ENCODE peak calls at places on chromosomes 2 and 18, in ten cellular contexts. E, F, W, J, P, Y, M, X, Z and O are unnamed samples.
A peak's percentile ranks its signal among the peaks of the same experiment; 100 is the strongest.

GRCh38 chr2:136106505-136106904 is 11.4 kb downstream of the CXCR4 start:
- DNase-seq in E (no peak), F (no peak), J (no peak), M (no peak), P (no peak), X (no peak), W (no peak), Z (no peak), Y (no peak), O (no peak)

GRCh38 chr2:39381653-39382052 is 55.4 kb downstream of the MAP4K3 start:
- DNase-seq in M (no peak), E (no peak), J (no peak), Y (no peak), F (no peak), P (no peak), Z (no peak), X (no peak), W (no peak), O (no peak)

GRCh38 chr2:130756041-130756720 is 841 bp downstream of the AMER3 start:
- DNase-seq in Y (no peak), X (no peak), Z (no peak), P (no peak), F (peak; percentile 36), E (peak; percentile 14), J (no peak), W (peak; percentile 50), M (no peak), O (no peak)

GRCh38 chr2:43464546-43464945 is 131.3 kb downstream of the THADA start:
- DNase-seq in F (no peak), P (peak; percentile 60), W (no peak), Z (no peak), M (no peak), E (no peak), J (peak; percentile 50), Y (no peak), X (peak; percentile 23), O (peak; percentile 46)

GRCh38 chr2:217902281-217903141 is 100.3 kb downstream of the TNS1 start:
- DNase-seq in P (peak; percentile 83), J (peak; percentile 89), W (no peak), F (no peak), E (peak; percentile 82), X (peak; percentile 88), Y (peak; percentile 86), Z (no peak), M (no peak), O (peak; percentile 96)

GRCh38 chr18:12049983-12050811 is 43.4 kb upstream of the ANKRD62 start:
- DNase-seq in Y (no peak), X (no peak), F (no peak), P (peak; percentile 45), Z (no peak), E (no peak), M (no peak), W (peak; percentile 54), J (no peak), O (no peak)

GRCh38 chr18:7770903-7771302 is 203.8 kb downstream of the PTPRM start:
- DNase-seq in Y (no peak), F (no peak), E (no peak), P (no peak), M (no peak), W (no peak), J (no peak), Z (no peak), X (no peak), O (no peak)

GRCh38 chr2:204846471-204846870 is 301.2 kb downstream of the PARD3B start:
- DNase-seq in W (no peak), Z (no peak), X (no peak), J (no peak), Y (no peak), E (no peak), P (no peak), F (no peak), M (no peak), O (no peak)

GRCh38 chr2:177108890-177109289 is 103.7 kb upstream of the HNRNPA3 start:
- DNase-seq in X (no peak), F (no peak), W (no peak), Y (no peak), E (no peak), Z (no peak), P (no peak), M (no peak), J (no peak), O (no peak)

GRCh38 chr2:164164602-164165001 is 428.8 kb upstream of the FIGN start:
- DNase-seq in F (no peak), Z (no peak), Y (no peak), E (no peak), J (no peak), X (no peak), W (no peak), M (no peak), P (no peak), O (no peak)

GRCh38 chr2:113111823-113112287 is 15.5 kb upstream of the IL1RN start:
- DNase-seq in X (no peak), Z (no peak), E (no peak), J (no peak), Y (no peak), P (no peak), F (no peak), W (no peak), M (no peak), O (no peak)

GRCh38 chr2:32811696-32812095 is 135.1 kb upstream of the LTBP1 start:
- DNase-seq in J (no peak), F (no peak), M (no peak), P (no peak), W (no peak), Z (no peak), E (no peak), X (no peak), Y (no peak), O (no peak)

GRCh38 chr18:1244397-1245122 is 339.9 kb downstream of the ADCYAP1 start:
- DNase-seq in Y (no peak), F (no peak), Z (no peak), X (no peak), W (no peak), E (no peak), J (no peak), P (no peak), M (no peak), O (no peak)

GRCh38 chr2:168445960-168446359 is 10.1 kb upstream of the CERS6 start:
- DNase-seq in J (no peak), M (no peak), E (no peak), X (no peak), P (no peak), Y (no peak), W (no peak), F (no peak), Z (no peak), O (no peak)

GRCh38 chr18:42828881-42829280 is 286.6 kb downstream of the RIT2 start:
- DNase-seq in X (no peak), Y (no peak), M (no peak), P (no peak), J (no peak), W (no peak), Z (no peak), F (no peak), E (no peak), O (no peak)

GRCh38 chr2:23916727-23917458 is 10.0 kb downstream of the ATAD2B start:
- DNase-seq in F (no peak), X (no peak), Y (no peak), E (no peak), W (no peak), J (no peak), M (no peak), P (no peak), Z (no peak), O (no peak)

GRCh38 chr2:192298664-192299063 is 103.9 kb upstream of the TMEFF2 start:
- DNase-seq in Z (peak; percentile 22), W (no peak), M (no peak), J (no peak), Y (no peak), F (no peak), X (no peak), P (no peak), E (peak; percentile 3), O (no peak)

GRCh38 chr2:142041105-142041504 is 89.7 kb downstream of the LRP1B start:
- DNase-seq in E (peak; percentile 85), W (no peak), J (no peak), F (no peak), X (no peak), P (no peak), Z (peak; percentile 50), Y (no peak), M (no peak), O (no peak)

GRCh38 chr2:206275274-206276160 is 1.1 kb downstream of the ZDBF2 start:
- DNase-seq in M (no peak), W (no peak), F (peak; percentile 39), E (peak; percentile 57), J (no peak), Z (peak; percentile 13), P (no peak), X (peak; percentile 53), Y (no peak), O (no peak)

GRCh38 chr2:216370961-216371633 is 1.2 kb downstream of the MARCHF4 start:
- DNase-seq in J (no peak), E (no peak), Y (peak; percentile 12), P (no peak), W (no peak), F (peak; percentile 21), M (no peak), X (no peak), Z (no peak), O (no peak)

GRCh38 chr2:55490554-55490953 is 29.0 kb upstream of the CFAP36 start:
- DNase-seq in P (no peak), E (peak; percentile 75), J (peak; percentile 73), F (peak; percentile 6), W (no peak), Z (peak; percentile 71), Y (peak; percentile 43), X (peak; percentile 82), M (peak; percentile 63), O (peak; percentile 49)

GRCh38 chr18:56921888-56922480 is 224.9 kb upstream of the BOD1L2 start:
- DNase-seq in J (no peak), M (no peak), Y (no peak), P (no peak), W (no peak), F (no peak), X (peak; percentile 1), Z (no peak), E (peak; percentile 10), O (no peak)

GRCh38 chr2:160317113-160318099 is 117.3 kb upstream of the ITGB6 start:
- DNase-seq in P (no peak), E (peak; percentile 76), Y (no peak), X (no peak), Z (no peak), M (no peak), W (no peak), F (peak; percentile 94), J (no peak), O (no peak)

GRCh38 chr2:30255026-30255425 is 23.7 kb downstream of the LBH start:
- DNase-seq in P (no peak), X (no peak), J (no peak), W (no peak), Y (no peak), Z (no peak), E (no peak), F (no peak), M (no peak), O (no peak)

GRCh38 chr2:115161531-115162453 is 719.4 kb downstream of the DPP10 start:
- DNase-seq in Y (no peak), W (no peak), J (no peak), P (peak; percentile 51), Z (no peak), E (no peak), F (peak; percentile 58), X (no peak), M (no peak), O (peak; percentile 26)

GRCh38 chr2:15050483-15050882 is 418.0 kb downstream of the LRATD1 start:
- DNase-seq in F (peak; percentile 90), Z (peak; percentile 71), Y (no peak), J (no peak), E (peak; percentile 33), W (no peak), M (no peak), X (peak; percentile 81), P (no peak), O (no peak)

GRCh38 chr18:28960146-28960545 is 783.2 kb upstream of the CDH2 start:
- DNase-seq in M (no peak), P (no peak), W (no peak), E (peak; percentile 68), Z (peak; percentile 17), X (peak; percentile 60), J (no peak), Y (no peak), F (no peak), O (no peak)

GRCh38 chr18:78902795-78903435 is 76.7 kb upstream of the SALL3 start:
- DNase-seq in Y (no peak), E (no peak), Z (no peak), F (no peak), P (no peak), M (no peak), X (no peak), J (no peak), W (no peak), O (no peak)